ENCODE peak calls at places on chromosome 6, in four cellular contexts. S is AG04449, W is H4, D is pancreas. E is an unnamed sample.

GRCh38 chr6:20227350-20227749 is 15.1 kb upstream of the MBOAT1 start:
- DNase-seq in S (no peak), W (no peak), D (no peak), E (no peak)

GRCh38 chr6:168037242-168037641 is 39.8 kb downstream of the KIF25 start:
- DNase-seq in S (no peak), W (no peak), D (no peak), E (no peak)

GRCh38 chr6:134177753-134178229 is 125.4 kb upstream of the SLC2A12 start:
- DNase-seq in S (no peak), W (peak; percentile 9), D (no peak), E (peak; percentile 81)

GRCh38 chr6:37821449-37821848 is 1.9 kb downstream of the ZFAND3 start:
- DNase-seq in S (no peak), W (no peak), D (no peak), E (no peak)

GRCh38 chr6:130993292-130993765 is 69.7 kb downstream of the EPB41L2 start:
- DNase-seq in S (no peak), W (no peak), D (no peak), E (no peak)

GRCh38 chr6:56938634-56939294 is 16.1 kb upstream of the BEND6 start:
- DNase-seq in S (peak; percentile 97), W (peak; percentile 98), D (no peak), E (peak; percentile 100)

GRCh38 chr6:112470950-112471349 is 123.8 kb downstream of the RFPL4B start:
- DNase-seq in S (no peak), W (no peak), D (no peak), E (no peak)

GRCh38 chr6:30555428-30556005 is 772 bp downstream of the GNL1 start:
- DNase-seq in S (no peak), W (no peak), D (peak; percentile 60), E (no peak)